ENCODE peak calls at places on chromosomes 12 and 14, in eight cellular contexts. N, F, K, B, U, O, I and J are unnamed samples.

GRCh38 chr12:131362290-131363211 is 348.3 kb upstream of the SFSWAP start:
- DNase-seq in N (no peak), F (no peak), K (no peak), B (no peak), U (no peak), O (no peak), I (no peak), J (no peak)

GRCh38 chr14:23302290-23303225 is at the start of gene PPP1R3E:
- DNase-seq in N (peak; percentile 80), F (peak; percentile 74), K (peak; percentile 71), B (no peak), U (no peak), O (peak; percentile 88), I (peak; percentile 78), J (peak; percentile 44)

GRCh38 chr14:88477513-88478250 is 77.1 kb downstream of the PTPN21 start:
- DNase-seq in N (no peak), F (no peak), K (no peak), B (no peak), U (no peak), O (no peak), I (no peak), J (no peak)

GRCh38 chr12:116687888-116688287 is 50.0 kb downstream of the SPRING1 start:
- DNase-seq in N (peak; percentile 64), F (peak; percentile 76), K (no peak), B (no peak), U (no peak), O (peak; percentile 74), I (peak; percentile 92), J (no peak)

GRCh38 chr14:56145965-56146364 is 27.8 kb downstream of the PELI2 start:
- DNase-seq in N (no peak), F (peak; percentile 14), K (no peak), B (no peak), U (no peak), O (no peak), I (no peak), J (no peak)

GRCh38 chr12:104721944-104722343 is 236.1 kb downstream of the SLC41A2 start:
- DNase-seq in N (no peak), F (no peak), K (no peak), B (no peak), U (no peak), O (no peak), I (no peak), J (no peak)

GRCh38 chr14:52146504-52146903 is 77.6 kb upstream of the NID2 start:
- DNase-seq in N (no peak), F (no peak), K (no peak), B (no peak), U (no peak), O (no peak), I (no peak), J (no peak)

GRCh38 chr12:113880337-113880736 is 85.8 kb downstream of the RBM19 start:
- DNase-seq in N (no peak), F (no peak), K (no peak), B (no peak), U (no peak), O (no peak), I (no peak), J (no peak)

GRCh38 chr12:46212108-46212982 is 56.5 kb downstream of the SLC38A1 start:
- DNase-seq in N (no peak), F (no peak), K (no peak), B (no peak), U (no peak), O (no peak), I (no peak), J (no peak)

GRCh38 chr12:2355604-2356003 is 302.8 kb downstream of the CACNA1C start:
- DNase-seq in N (no peak), F (no peak), K (no peak), B (no peak), U (no peak), O (no peak), I (no peak), J (no peak)

GRCh38 chr14:63897706-63898105 is 44.9 kb downstream of the SYNE2 start:
- DNase-seq in N (no peak), F (no peak), K (no peak), B (no peak), U (no peak), O (no peak), I (no peak), J (no peak)

GRCh38 chr12:93877446-93877845 is 200.3 kb downstream of the CRADD start:
- DNase-seq in N (no peak), F (no peak), K (peak; percentile 26), B (no peak), U (no peak), O (no peak), I (no peak), J (no peak)

GRCh38 chr12:94056419-94057158 is 91.8 kb upstream of the PLXNC1 start:
- DNase-seq in N (no peak), F (no peak), K (no peak), B (no peak), U (no peak), O (no peak), I (no peak), J (no peak)

GRCh38 chr14:105980224-105980623 is 453.8 kb downstream of the TMEM121 start:
- DNase-seq in N (no peak), F (no peak), K (no peak), B (no peak), U (no peak), O (no peak), I (no peak), J (no peak)

GRCh38 chr14:67973415-67973814 is 153.8 kb downstream of the RAD51B start:
- DNase-seq in N (no peak), F (no peak), K (no peak), B (no peak), U (no peak), O (no peak), I (no peak), J (no peak)

GRCh38 chr12:124241776-124242528 is 52.9 kb upstream of the RFLNA start:
- DNase-seq in N (no peak), F (no peak), K (no peak), B (no peak), U (no peak), O (no peak), I (no peak), J (no peak)

GRCh38 chr12:85186236-85186635 is 93.8 kb upstream of the ALX1 start:
- DNase-seq in N (no peak), F (no peak), K (no peak), B (no peak), U (no peak), O (no peak), I (no peak), J (no peak)

DNA sequence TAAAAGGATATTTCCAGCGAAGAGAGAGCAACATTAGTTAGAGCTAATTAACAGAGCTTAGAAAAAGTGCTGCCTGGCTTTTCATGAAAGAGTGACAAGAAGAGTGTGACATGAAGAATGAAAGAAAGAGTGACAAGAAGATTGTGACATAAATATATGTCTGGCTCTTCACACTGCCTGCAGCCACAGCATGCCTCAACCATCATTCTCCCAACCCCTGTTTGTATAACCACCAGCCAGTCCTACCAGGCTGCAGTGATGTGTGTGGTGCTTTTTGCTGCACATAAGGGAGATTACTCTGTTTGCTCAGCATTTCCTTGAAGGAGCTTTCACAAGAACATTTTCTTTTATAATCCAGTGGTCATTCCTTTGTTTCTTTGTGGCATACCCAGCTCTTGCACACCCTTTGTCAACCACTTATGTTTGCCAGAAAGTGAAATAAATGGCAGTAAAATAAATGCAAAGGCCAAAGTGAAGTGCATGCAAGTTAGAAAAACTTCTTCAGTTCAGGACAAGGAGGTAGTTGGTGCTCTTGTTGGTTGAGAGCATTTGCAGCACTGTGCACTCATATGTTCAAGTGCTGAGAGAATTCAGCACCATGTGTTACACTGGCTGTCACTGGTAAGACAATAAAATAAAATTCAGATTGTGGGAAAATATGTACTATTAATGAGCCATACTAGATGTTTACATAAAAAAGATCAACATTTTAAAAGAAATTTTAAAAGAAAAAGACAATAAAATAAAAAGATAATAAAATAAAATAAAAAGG is 50.6 kb downstream of the KIF21A start:
- DNase-seq in N (no peak), F (no peak), K (no peak), B (no peak), U (no peak), O (no peak), I (no peak), J (no peak)
- H3K27ac ChIP-seq in N (no peak overlapping the region), F (no peak overlapping the region), K (no peak overlapping the region), B (no peak overlapping the region), U (no peak overlapping the region), O (no peak overlapping the region), I (no peak overlapping the region), J (no peak overlapping the region)

DNA sequence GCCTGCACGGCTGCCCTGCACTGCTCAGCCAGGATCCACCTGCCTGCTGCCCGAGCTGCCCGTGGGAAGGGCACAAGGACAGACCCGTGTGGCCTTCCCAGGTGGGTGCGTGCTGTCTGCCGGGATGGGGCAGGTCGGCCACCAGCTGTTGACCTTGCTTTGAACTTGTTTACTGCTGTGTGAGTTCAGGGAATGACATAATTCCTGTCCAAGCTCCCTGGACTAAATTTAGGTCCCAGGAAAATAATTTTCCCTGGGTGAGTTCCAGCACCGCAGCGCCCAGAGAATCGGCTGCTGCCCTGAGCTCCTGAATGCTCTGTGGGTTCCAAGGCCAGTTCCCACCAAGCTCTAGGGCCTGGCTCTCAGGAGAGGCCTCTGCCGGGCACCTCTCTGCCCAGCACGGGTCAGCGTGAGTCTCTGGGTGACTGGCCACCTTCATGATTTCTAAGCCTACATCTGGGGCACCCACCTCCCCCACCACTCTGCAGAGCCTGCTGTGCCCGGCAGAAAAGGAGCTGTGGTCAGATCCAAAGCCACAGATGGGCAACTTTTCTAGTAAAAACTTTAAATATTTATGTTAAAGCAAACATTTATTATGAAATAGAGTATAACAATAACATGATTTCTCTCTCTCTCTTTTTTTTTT is 27.2 kb upstream of the MLXIP start:
- DNase-seq in N (peak; percentile 59), F (no peak), K (no peak), B (no peak), U (no peak), O (peak; percentile 74), I (no peak), J (no peak)
- H3K27ac ChIP-seq in N (peak overlapping the region; percentile 7), F (peak overlapping the region; percentile 10), K (peak overlapping the region; percentile 79), B (peak overlapping the region; percentile 31), U (no peak overlapping the region), O (peak overlapping the region; percentile 87), I (no peak overlapping the region), J (peak overlapping the region; percentile 53)

DNA sequence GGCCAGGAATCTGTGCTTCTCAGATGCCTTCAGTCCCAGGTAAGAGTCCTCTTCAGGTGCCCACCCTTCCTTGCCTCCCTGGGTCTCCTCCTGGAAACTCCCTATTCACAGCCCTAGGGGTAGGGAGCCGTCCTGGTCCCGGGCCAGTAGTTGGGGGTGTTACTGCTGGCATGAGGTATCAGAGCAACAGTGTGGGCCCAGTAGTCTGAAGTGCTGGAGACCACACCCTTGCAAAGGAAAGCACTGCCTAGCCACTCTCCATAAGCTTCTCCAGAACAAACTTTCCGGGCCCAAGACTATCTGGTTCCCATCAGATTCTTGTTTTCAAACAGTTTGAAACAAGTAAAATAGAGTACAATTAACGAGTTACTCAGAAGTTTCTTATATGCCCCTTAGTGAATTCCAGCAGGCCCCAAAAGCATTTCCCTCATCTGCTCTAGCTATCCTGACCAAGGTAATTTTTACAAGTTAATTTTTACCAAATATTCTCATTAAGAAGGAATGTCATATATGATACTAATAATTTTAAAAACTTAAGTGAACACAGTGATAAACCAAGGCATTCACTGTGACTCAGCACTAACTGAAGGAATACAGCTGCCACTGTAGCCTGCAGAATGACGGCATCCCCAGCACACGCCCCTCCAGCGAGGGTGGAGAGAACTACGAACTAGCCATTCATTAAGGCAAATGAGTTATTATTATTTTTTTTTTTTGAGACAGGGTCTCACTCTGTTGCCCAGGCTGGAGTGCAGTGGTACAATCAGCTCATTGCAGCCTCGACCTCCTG is 49.4 kb downstream of the MOK start:
- DNase-seq in N (no peak), F (peak; percentile 58), K (no peak), B (no peak), U (no peak), O (peak; percentile 81), I (no peak), J (peak; percentile 13)
- H3K27ac ChIP-seq in N (no peak overlapping the region), F (peak overlapping the region; percentile 83), K (no peak overlapping the region), B (peak overlapping the region; percentile 49), U (peak overlapping the region; percentile 20), O (peak overlapping the region; percentile 64), I (no peak overlapping the region), J (peak overlapping the region; percentile 66)

GRCh38 chr12:121807656-121808347 is 4.0 kb downstream of the SETD1B start:
- DNase-seq in N (no peak), F (no peak), K (no peak), B (no peak), U (no peak), O (peak; percentile 19), I (no peak), J (no peak)
- H3K27ac ChIP-seq in N (no peak overlapping the region), F (no peak overlapping the region), K (no peak overlapping the region), B (no peak overlapping the region), U (no peak overlapping the region), O (no peak overlapping the region), I (no peak overlapping the region), J (peak overlapping the region; percentile 99)